ENCODE peak calls at places on chromosomes 4 and X, in four cellular contexts. F is mesenchymal stem cell, A is EL, V is SK-N-DZ. E is an unnamed sample.

GRCh38 chr4:185682236-185682635 is 129.8 kb downstream of the SORBS2 start:
- DNase-seq in F (peak; percentile 17), A (peak; percentile 38), V (no peak), E (no peak)

GRCh38 chrX:136542281-136542680 is 10.3 kb downstream of the VGLL1 start:
- DNase-seq in F (no peak), A (no peak), V (no peak), E (no peak)

GRCh38 chr4:133668061-133668851 is 519.2 kb downstream of the PCDH10 start:
- DNase-seq in F (no peak), A (no peak), V (no peak), E (no peak)

GRCh38 chr4:80197601-80198444 is 520 bp downstream of the PRDM8 start:
- DNase-seq in F (peak; percentile 49), A (peak; percentile 11), V (peak; percentile 63), E (no peak)

GRCh38 chrX:31435592-31435991 is 363.8 kb upstream of the FTHL17 start:
- DNase-seq in F (peak; percentile 63), A (no peak), V (no peak), E (peak; percentile 72)

GRCh38 chrX:70062076-70062475 is at the start of gene OTUD6A:
- DNase-seq in F (no peak), A (no peak), V (no peak), E (no peak)

GRCh38 chrX:31423575-31424284 is 351.9 kb upstream of the FTHL17 start:
- DNase-seq in F (peak; percentile 78), A (peak; percentile 60), V (peak; percentile 40), E (no peak)

GRCh38 chr4:116702949-116703348 is 382.4 kb downstream of the TRAM1L1 start:
- DNase-seq in F (peak; percentile 11), A (no peak), V (no peak), E (no peak)

GRCh38 chrX:69603566-69604194 is 12.2 kb upstream of the EDA start:
- DNase-seq in F (peak; percentile 1), A (no peak), V (peak; percentile 10), E (no peak)

GRCh38 chr4:56272003-56272402 is 115.3 kb downstream of the AASDH start:
- DNase-seq in F (no peak), A (no peak), V (no peak), E (peak; percentile 82)

GRCh38 chr4:44438687-44439086 is 9.9 kb downstream of the KCTD8 start:
- DNase-seq in F (no peak), A (no peak), V (no peak), E (no peak)

GRCh38 chr4:65021737-65022136 is 612.5 kb upstream of the TECRL start:
- DNase-seq in F (no peak), A (no peak), V (no peak), E (no peak)

GRCh38 chrX:9438950-9439494 is 25.8 kb upstream of the TBL1X start:
- DNase-seq in F (peak; percentile 51), A (peak; percentile 2), V (no peak), E (no peak)

GRCh38 chr4:118911162-118911791 is 22.6 kb downstream of the SYNPO2 start:
- DNase-seq in F (no peak), A (peak; percentile 59), V (peak; percentile 84), E (no peak)

GRCh38 chr4:105417624-105418023 is 56.2 kb downstream of the PPA2 start:
- DNase-seq in F (no peak), A (no peak), V (peak; percentile 21), E (no peak)

GRCh38 chrX:10549280-10549679 is 71.1 kb downstream of the MID1 start:
- DNase-seq in F (no peak), A (peak; percentile 65), V (no peak), E (peak; percentile 63)

GRCh38 chr4:158295053-158295452 is 84.8 kb downstream of the TMEM144 start:
- DNase-seq in F (no peak), A (no peak), V (no peak), E (no peak)

GRCh38 chrX:13398073-13398823 is 78.4 kb upstream of the ATXN3L start:
- DNase-seq in F (peak; percentile 95), A (peak; percentile 96), V (no peak), E (no peak)

GRCh38 chrX:17441965-17442364 is 67.0 kb downstream of the NHS start:
- DNase-seq in F (peak; percentile 1), A (peak; percentile 50), V (no peak), E (no peak)

GRCh38 chr4:78058591-78059523 is 1.7 kb downstream of the FRAS1 start:
- DNase-seq in F (peak; percentile 36), A (peak; percentile 31), V (peak; percentile 64), E (peak; percentile 36)

GRCh38 chrX:154002215-154002719 is 17.4 kb downstream of the IRAK1 start:
- DNase-seq in F (peak; percentile 51), A (peak; percentile 47), V (peak; percentile 56), E (no peak)

GRCh38 chr4:94714360-94714759 is 43.4 kb upstream of the BMPR1B start:
- DNase-seq in F (peak; percentile 33), A (no peak), V (no peak), E (no peak)

GRCh38 chr4:64539234-64539849 is 130.1 kb upstream of the TECRL start:
- DNase-seq in F (peak; percentile 71), A (peak; percentile 40), V (peak; percentile 68), E (no peak)

GRCh38 chr4:139809207-139810157 is 143.9 kb downstream of the MGST2 start:
- DNase-seq in F (no peak), A (no peak), V (no peak), E (no peak)

GRCh38 chrX:47607091-47607490 is 12.6 kb downstream of the SYN1 start:
- DNase-seq in F (peak; percentile 22), A (no peak), V (no peak), E (no peak)

GRCh38 chr4:110087116-110087708 is 111.2 kb downstream of the ELOVL6 start:
- DNase-seq in F (peak; percentile 64), A (peak; percentile 78), V (no peak), E (no peak)

GRCh38 chr4:72604324-72604723 is 35.3 kb upstream of the ADAMTS3 start:
- DNase-seq in F (no peak), A (peak; percentile 48), V (no peak), E (no peak)

GRCh38 chr4:3437582-3437936 is 4.2 kb upstream of the HGFAC start:
- DNase-seq in F (no peak), A (no peak), V (no peak), E (no peak)

GRCh38 chr4:3307486-3307885 is 14.7 kb downstream of the RGS12 start:
- DNase-seq in F (no peak), A (no peak), V (no peak), E (no peak)

GRCh38 chr4:82522472-82522871 is 39.3 kb downstream of the TMEM150C start:
- DNase-seq in F (no peak), A (no peak), V (no peak), E (no peak)

GRCh38 chr4:113756005-113756410 is 5.5 kb downstream of the CAMK2D start:
- DNase-seq in F (peak; percentile 54), A (peak; percentile 84), V (no peak), E (no peak)

GRCh38 chr4:81621490-81621889 is 149.8 kb upstream of the RASGEF1B start:
- DNase-seq in F (no peak), A (no peak), V (no peak), E (no peak)

GRCh38 chrX:138756234-138756633 is 44.7 kb upstream of the FGF13 start:
- DNase-seq in F (peak; percentile 0), A (no peak), V (peak; percentile 9), E (peak; percentile 7)

GRCh38 chr4:106316773-106317409 is 541 bp downstream of the AIMP1 start:
- DNase-seq in F (peak; percentile 41), A (no peak), V (peak; percentile 3), E (no peak)

GRCh38 chr4:6926081-6926480 is 16.5 kb downstream of the TBC1D14 start:
- DNase-seq in F (no peak), A (no peak), V (no peak), E (no peak)

GRCh38 chrX:46757052-46757451 is 1.9 kb downstream of the SLC9A7 start:
- DNase-seq in F (no peak), A (no peak), V (no peak), E (no peak)

GRCh38 chr4:37422638-37423037 is 178.1 kb downstream of the NWD2 start:
- DNase-seq in F (no peak), A (no peak), V (no peak), E (no peak)

E was measured in left colon.